ENCODE peak calls at places on chromosomes 16 and 17, in seven cellular contexts. D is cardiac septum; W is psoas muscle; S is pulmonary artery endothelial cell; J is activated CD8-positive, alpha-beta memory T cell treated with anti-CD3 and anti-CD28 coated beads for 1 hour; Y is NCI-H460; B is stimulated activated CD4-positive, alpha-beta T cell treated with anti-CD3 and anti-CD28 coated beads, Interleukin-15, amount 100 ng/mL, for 24 hours. C is an unnamed sample.

GRCh38 chr17:41659813-41660212 is 28.9 kb upstream of the EIF1 start:
- DNase-seq in D (no peak), W (peak), S (no peak), J (no peak), Y (no peak), B (no peak), C (no peak)

GRCh38 chr16:46632778-46633733 is 11.9 kb upstream of the SHCBP1 start:
- DNase-seq in D (no peak), W (no peak), S (no peak), J (no peak), Y (no peak), B (no peak), C (no peak)

GRCh38 chr17:44323359-44324091 is 1.1 kb downstream of the SLC25A39 start:
- DNase-seq in D (no peak), W (no peak), S (no peak), J (no peak), Y (no peak), B (no peak), C (no peak)

GRCh38 chr17:78391051-78391431 is 12.6 kb downstream of the PGS1 start:
- DNase-seq in D (no peak), W (no peak), S (no peak), J (no peak), Y (no peak), B (no peak), C (no peak)

GRCh38 chr17:66549312-66549705 is 246.9 kb downstream of the PRKCA start:
- DNase-seq in D (no peak), W (no peak), S (no peak), J (no peak), Y (no peak), B (no peak), C (no peak)

GRCh38 chr17:57463103-57463885 is 207.0 kb downstream of the MSI2 start:
- DNase-seq in D (no peak), W (no peak), S (no peak), J (no peak), Y (no peak), B (peak), C (no peak)

GRCh38 chr17:30450125-30451027 is 26.8 kb upstream of the GOSR1 start:
- DNase-seq in D (no peak), W (no peak), S (no peak), J (no peak), Y (no peak), B (no peak), C (no peak)

GRCh38 chr16:71367243-71367976 is 8.9 kb downstream of the CALB2 start:
- DNase-seq in D (no peak), W (peak), S (no peak), J (no peak), Y (peak), B (peak), C (no peak)

GRCh38 chr16:10658943-10659342 is 35.8 kb downstream of the TEKT5 start:
- DNase-seq in D (no peak), W (no peak), S (no peak), J (no peak), Y (no peak), B (no peak), C (no peak)

GRCh38 chr17:40323731-40324650 is 15.0 kb downstream of the RARA start:
- DNase-seq in D (no peak), W (peak), S (no peak), J (no peak), Y (no peak), B (peak), C (peak)

GRCh38 chr17:9768381-9768934 is 22.9 kb downstream of the DHRS7C start:
- DNase-seq in D (no peak), W (no peak), S (no peak), J (no peak), Y (peak), B (no peak), C (no peak)

GRCh38 chr16:17160285-17160854 is 310.4 kb downstream of the XYLT1 start:
- DNase-seq in D (no peak), W (no peak), S (no peak), J (no peak), Y (no peak), B (no peak), C (no peak)

GRCh38 chr16:72122916-72123315 is 29.3 kb downstream of the DHX38 start:
- DNase-seq in D (no peak), W (no peak), S (no peak), J (no peak), Y (no peak), B (no peak), C (no peak)

GRCh38 chr17:60554377-60554788 is 28.3 kb upstream of the APPBP2 start:
- DNase-seq in D (no peak), W (no peak), S (no peak), J (no peak), Y (no peak), B (no peak), C (no peak)

GRCh38 chr17:78995022-78995760 is 14.4 kb downstream of the CANT1 start:
- DNase-seq in D (peak), W (no peak), S (no peak), J (no peak), Y (no peak), B (no peak), C (no peak)

GRCh38 chr17:72447251-72447640 is 326.4 kb downstream of the SOX9 start:
- DNase-seq in D (no peak), W (no peak), S (no peak), J (no peak), Y (no peak), B (no peak), C (no peak)

GRCh38 chr17:50051082-50051576 is 4.8 kb upstream of the ITGA3 start:
- DNase-seq in D (no peak), W (peak), S (no peak), J (no peak), Y (peak), B (peak), C (no peak)

GRCh38 chr17:62824290-62825135 is 16.4 kb upstream of the MARCHF10 start:
- DNase-seq in D (no peak), W (no peak), S (no peak), J (no peak), Y (no peak), B (no peak), C (no peak)

GRCh38 chr17:43756176-43756575 is 2.4 kb downstream of the SOST start:
- DNase-seq in D (no peak), W (no peak), S (no peak), J (no peak), Y (no peak), B (no peak), C (no peak)

GRCh38 chr17:1484586-1485310 is 7.7 kb downstream of the MYO1C start:
- DNase-seq in D (no peak), W (peak), S (no peak), J (no peak), Y (no peak), B (peak), C (peak)

GRCh38 chr16:84680165-84680842 is 19.5 kb upstream of the USP10 start:
- DNase-seq in D (no peak), W (no peak), S (no peak), J (no peak), Y (no peak), B (no peak), C (no peak)

GRCh38 chr16:70574595-70575271 is 51.1 kb downstream of the SF3B3 start:
- DNase-seq in D (peak), W (no peak), S (no peak), J (no peak), Y (no peak), B (no peak), C (no peak)

GRCh38 chr17:7856081-7856791 is 1.1 kb downstream of the NAA38 start:
- DNase-seq in D (peak), W (peak), S (no peak), J (no peak), Y (no peak), B (peak), C (peak)

GRCh38 chr17:67434061-67434525 is 57.0 kb downstream of the PITPNC1 start:
- DNase-seq in D (peak), W (no peak), S (no peak), J (peak), Y (no peak), B (peak), C (peak)

GRCh38 chr17:79980246-79981043 is 55.2 kb downstream of the TBC1D16 start:
- DNase-seq in D (peak), W (no peak), S (no peak), J (no peak), Y (no peak), B (no peak), C (no peak)

GRCh38 chr17:39591958-39592954 is 15.5 kb downstream of the NEUROD2 start:
- DNase-seq in D (no peak), W (no peak), S (no peak), J (no peak), Y (peak), B (peak), C (no peak)

GRCh38 chr16:31467151-31467550 is 4.8 kb upstream of the TGFB1I1 start:
- DNase-seq in D (no peak), W (peak), S (no peak), J (no peak), Y (no peak), B (no peak), C (no peak)

GRCh38 chr17:40557531-40558299 is 7.6 kb downstream of the CCR7 start:
- DNase-seq in D (peak), W (peak), S (no peak), J (no peak), Y (no peak), B (no peak), C (no peak)

GRCh38 chr16:70676571-70677498 is 9.0 kb downstream of the MTSS2 start:
- DNase-seq in D (no peak), W (peak), S (no peak), J (no peak), Y (no peak), B (no peak), C (no peak)

GRCh38 chr17:50904522-50905459 is 38.6 kb upstream of the TOB1 start:
- DNase-seq in D (no peak), W (peak), S (no peak), J (no peak), Y (no peak), B (no peak), C (peak)

GRCh38 chr16:22297871-22298733 is 893 bp downstream of the POLR3E start:
- DNase-seq in D (no peak), W (peak), S (peak), J (peak), Y (peak), B (peak), C (peak)